ENCODE peak calls at places on chromosomes 11 and 22, in six cellular contexts. J is activated CD4-positive, alpha-beta memory T cell treated with anti-CD3 and anti-CD28 coated beads, Interleukin-2, amount 10 ng/mL, durations not matched to agents 7 days and 5 days; A is T-helper 2 cell; M is cardiac muscle cell; L is small intestine; D is sigmoid colon. N is an unnamed sample.

GRCh38 chr11:127114035-127114434 is 113.5 kb upstream of the KIRREL3 start:
- DNase-seq in J (no peak), A (no peak), M (no peak), L (peak), D (no peak), N (no peak)

GRCh38 chr22:26589845-26590524 is at the start of gene TPST2:
- DNase-seq in J (peak), A (peak), M (peak), L (peak), D (peak), N (peak)

GRCh38 chr11:31958086-31958735 is 132.7 kb upstream of the RCN1 start:
- DNase-seq in J (peak), A (peak), M (peak), L (peak), D (no peak), N (no peak)

GRCh38 chr11:132050577-132051180 is 680.3 kb downstream of the NTM start:
- DNase-seq in J (no peak), A (no peak), M (no peak), L (no peak), D (no peak), N (no peak)

GRCh38 chr22:24580276-24580675 is 12.6 kb downstream of the LRRC75B start:
- DNase-seq in J (no peak), A (no peak), M (peak), L (no peak), D (no peak), N (no peak)

GRCh38 chr11:128476729-128477128 is 110.6 kb downstream of the ETS1 start:
- DNase-seq in J (peak), A (peak), M (peak), L (peak), D (no peak), N (peak)

GRCh38 chr11:27209562-27210005 is 153.4 kb downstream of the CCDC34 start:
- DNase-seq in J (no peak), A (no peak), M (peak), L (no peak), D (no peak), N (no peak)

GRCh38 chr11:707817-708420 is 1.9 kb downstream of the EPS8L2 start:
- DNase-seq in J (no peak), A (no peak), M (no peak), L (no peak), D (no peak), N (no peak)

GRCh38 chr22:42773161-42773560 is 52.5 kb upstream of the A4GALT start:
- DNase-seq in J (no peak), A (no peak), M (no peak), L (no peak), D (no peak), N (no peak)

N was measured in DND-41.